ENCODE peak calls at places on chromosomes 4 and X, in four cellular contexts. W is HepG2, X is GM12878, J is H1. O is an unnamed sample.

GRCh38 chrX:83416273-83416672 is 91.8 kb upstream of the POU3F4 start:
- DNase-seq in W (no peak), X (no peak), J (no peak), O (no peak)

GRCh38 chr4:153773236-153773690 is 13.4 kb upstream of the RNF175 start:
- DNase-seq in W (no peak), X (no peak), J (no peak), O (no peak)

GRCh38 chrX:19440713-19441112 is 74.6 kb downstream of the MAP3K15 start:
- DNase-seq in W (no peak), X (no peak), J (no peak), O (no peak)

GRCh38 chr4:74474345-74475099 is 29.6 kb downstream of the AREG start:
- DNase-seq in W (no peak), X (no peak), J (no peak), O (no peak)

GRCh38 chr4:51844157-51845054 is 1.5 kb downstream of the DCUN1D4 start:
- DNase-seq in W (peak), X (peak), J (peak), O (peak)

GRCh38 chrX:150211988-150212387 is 151.1 kb upstream of the MAMLD1 start:
- DNase-seq in W (no peak), X (no peak), J (no peak), O (no peak)

GRCh38 chr4:10192331-10192730 is 75.7 kb upstream of the WDR1 start:
- DNase-seq in W (no peak), X (no peak), J (no peak), O (no peak)

GRCh38 chrX:148723551-148723950 is 223.1 kb downstream of the AFF2 start:
- DNase-seq in W (no peak), X (no peak), J (no peak), O (no peak)

GRCh38 chr4:189048119-189048518 is 892.6 kb upstream of the FRG1 start:
- DNase-seq in W (no peak), X (no peak), J (no peak), O (no peak)

GRCh38 chr4:48698029-48698901 is 81.8 kb downstream of the FRYL start:
- DNase-seq in W (peak), X (no peak), J (no peak), O (no peak)

GRCh38 chr4:677431-678293 is 3.3 kb downstream of the MYL5 start:
- DNase-seq in W (peak), X (no peak), J (no peak), O (no peak)

GRCh38 chr4:125517831-125518230 is 203.1 kb downstream of the FAT4 start:
- DNase-seq in W (no peak), X (no peak), J (no peak), O (no peak)

GRCh38 chr4:1802151-1802715 is 9.1 kb downstream of the FGFR3 start:
- DNase-seq in W (peak), X (no peak), J (no peak), O (no peak)

GRCh38 chr4:895596-895995 is 36.5 kb downstream of the GAK start:
- DNase-seq in W (no peak), X (no peak), J (no peak), O (no peak)

GRCh38 chrX:41350150-41350975 is 16.4 kb downstream of the DDX3X start:
- DNase-seq in W (no peak), X (no peak), J (no peak), O (no peak)

GRCh38 chr4:42357325-42357724 is 40.0 kb upstream of the SHISA3 start:
- DNase-seq in W (no peak), X (no peak), J (no peak), O (no peak)

GRCh38 chrX:53312946-53313745 is 31.8 kb upstream of the IQSEC2 start:
- DNase-seq in W (peak), X (peak), J (no peak), O (no peak)

GRCh38 chr4:57504139-57504538 is 394.0 kb upstream of the IGFBP7 start:
- DNase-seq in W (no peak), X (no peak), J (no peak), O (no peak)

GRCh38 chr4:112141366-112142138 is 3.7 kb upstream of the FAM241A start:
- DNase-seq in W (no peak), X (no peak), J (no peak), O (no peak)

GRCh38 chrX:21926116-21926515 is 14.4 kb upstream of the SMS start:
- DNase-seq in W (no peak), X (no peak), J (no peak), O (no peak)

GRCh38 chr4:5611656-5612187 is 96.6 kb downstream of the EVC2 start:
- DNase-seq in W (no peak), X (no peak), J (no peak), O (no peak)

GRCh38 chrX:10177004-10177396 is 20.2 kb downstream of the CLCN4 start:
- DNase-seq in W (no peak), X (no peak), J (no peak), O (no peak)
- TF ChIP-seq SUZ12 in W (no peak), X (no peak), J (no peak), O (no peak)

DNA sequence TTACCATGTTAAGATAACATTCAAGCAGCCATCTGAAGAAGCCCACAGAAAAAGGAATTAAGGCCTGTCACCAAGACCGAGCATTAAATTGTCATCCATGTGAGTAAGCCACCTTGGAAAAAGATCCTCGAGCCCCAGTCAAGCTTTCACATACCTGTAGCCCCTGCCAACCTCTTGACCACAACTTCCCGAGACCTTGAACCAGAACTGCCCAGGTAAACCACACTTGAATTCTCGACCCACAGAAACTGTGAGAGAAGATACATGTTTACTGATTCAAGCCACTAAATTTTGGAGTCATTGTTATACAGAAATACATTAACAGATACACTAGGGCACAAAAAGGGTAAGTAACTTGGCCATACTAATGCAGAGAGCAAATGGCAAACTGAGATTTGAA is 49.6 kb downstream of the FAM13A start:
- DNase-seq in W (no peak), X (no peak), J (no peak), O (no peak)
- TF ChIP-seq ZNF274 in W (no peak), X (no peak), J (no peak), O (no peak)

GRCh38 chrX:69015156-69015555 is 150.1 kb downstream of the PJA1 start:
- DNase-seq in W (no peak), X (no peak), J (no peak), O (no peak)

GRCh38 chrX:69015564-69016218 is 149.6 kb downstream of the PJA1 start:
- DNase-seq in W (no peak), X (no peak), J (no peak), O (no peak)

GRCh38 chrX:69010339-69010738 is 154.9 kb downstream of the PJA1 start:
- DNase-seq in W (no peak), X (no peak), J (no peak), O (no peak)

GRCh38 chrX:69016220-69016941 is 148.9 kb downstream of the PJA1 start:
- DNase-seq in W (no peak), X (no peak), J (no peak), O (no peak)

GRCh38 chrX:69014200-69014599 is 151.1 kb downstream of the PJA1 start:
- DNase-seq in W (no peak), X (no peak), J (no peak), O (no peak)
- TF ChIP-seq SUZ12 in W (no peak), X (no peak), J (no peak), O (no peak)

GRCh38 chr4:141761926-141762325 is 125.5 kb downstream of the IL15 start:
- DNase-seq in W (no peak), X (no peak), J (no peak), O (no peak)
- TF ChIP-seq ZNF274 in W (no peak), X (no peak), J (no peak), O (no peak)

DNA sequence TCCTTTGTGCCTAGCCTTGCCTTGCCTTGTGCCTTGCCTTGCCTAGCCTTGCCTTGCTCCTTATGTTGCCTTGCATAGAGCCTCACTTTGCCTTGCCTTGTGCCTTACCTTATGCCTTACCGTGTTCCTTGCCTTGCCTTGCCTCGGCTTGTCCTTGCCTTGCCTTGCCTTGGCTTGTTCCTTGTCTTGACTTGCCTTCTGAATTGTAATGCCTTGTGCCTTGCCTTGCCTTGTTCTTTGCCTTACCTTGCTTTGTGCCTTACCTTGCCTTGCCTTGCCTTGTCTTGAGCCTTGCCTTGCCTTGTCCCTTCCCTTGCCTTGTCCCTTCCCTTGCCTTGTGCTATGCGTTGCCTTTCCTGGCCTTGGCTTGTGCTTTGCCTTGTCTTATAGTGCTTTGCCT is 90.2 kb downstream of the TAB3 start:
- DNase-seq in W (no peak), X (no peak), J (no peak), O (no peak)
- TF ChIP-seq SUZ12 in W (no peak), X (no peak), J (no peak), O (no peak)

GRCh38 chrX:117895418-117895817 is 221.2 kb downstream of the KLHL13 start:
- DNase-seq in W (no peak), X (no peak), J (no peak), O (no peak)
- TF ChIP-seq ZNF274 in W (no peak), X (no peak), J (no peak), O (no peak)

DNA sequence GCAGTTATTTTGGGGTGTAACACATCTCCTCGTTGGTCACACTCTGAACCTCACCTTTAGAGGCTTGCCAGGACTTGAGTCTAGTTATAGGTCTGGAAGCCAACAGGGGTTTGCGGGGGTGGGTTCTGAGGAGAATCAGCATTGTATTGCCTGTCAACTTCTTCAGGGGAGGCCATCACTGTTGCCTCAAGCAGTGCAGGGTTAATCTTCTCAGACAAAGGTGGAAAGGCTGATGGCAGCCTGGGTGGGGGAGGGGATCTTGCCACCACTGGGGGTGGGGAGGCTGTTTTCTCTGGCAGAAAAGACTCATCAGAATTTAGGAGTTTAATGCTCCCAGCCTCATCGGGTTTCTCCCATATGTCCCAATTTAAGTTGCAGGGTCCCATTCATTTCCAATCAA is 387.8 kb downstream of the PRR32 start:
- DNase-seq in W (no peak), X (no peak), J (no peak), O (peak)
- TF ChIP-seq SUZ12 in W (no peak), X (no peak), J (no peak), O (no peak)

GRCh38 chr4:173214661-173215060 is 46.0 kb downstream of the GALNT7 start:
- DNase-seq in W (no peak), X (no peak), J (no peak), O (no peak)
- TF ChIP-seq ZNF274 in W (no peak), X (no peak), J (no peak), O (no peak)

O was measured in NT2/D1.